ENCODE peak calls at places on chromosomes 1 and 21, in ten cellular contexts. Z is HCT116, W is fibroblast of lung, S is pancreas, A is astrocyte, J is choroid plexus epithelial cell, C is fibroblast of the aortic adventitia, V is transverse colon, M is A549, E is IMR-90. R is an unnamed sample.
A peak's percentile ranks its signal among the peaks of the same experiment; 100 is the strongest.

GRCh38 chr21:45830720-45831366 is 150.7 kb upstream of the COL6A1 start:
- DNase-seq in A (no peak), V (no peak), E (no peak), M (no peak), W (no peak), C (no peak), J (no peak), S (no peak), Z (no peak), R (no peak)

GRCh38 chr21:42324896-42325295 is 9.7 kb upstream of the TFF3 start:
- DNase-seq in W (no peak), A (no peak), J (no peak), E (no peak), V (no peak), S (no peak), M (no peak), C (no peak), Z (no peak), R (no peak)

GRCh38 chr1:36988741-36989193 is 45.5 kb downstream of the GRIK3 start:
- DNase-seq in J (no peak), V (no peak), W (no peak), S (no peak), M (no peak), Z (no peak), E (no peak), A (no peak), C (no peak), R (no peak)

GRCh38 chr1:94660994-94661393 is 119.4 kb upstream of the F3 start:
- DNase-seq in C (no peak), A (peak; percentile 39), E (peak; percentile 43), J (no peak), Z (no peak), V (no peak), M (no peak), S (no peak), W (peak; percentile 59), R (peak; percentile 24)

GRCh38 chr1:37945743-37946702 is 830 bp downstream of the INPP5B start:
- DNase-seq in M (peak; percentile 60), A (peak; percentile 82), E (peak; percentile 95), Z (no peak), V (peak; percentile 47), J (peak; percentile 98), W (peak; percentile 85), C (peak; percentile 97), S (no peak), R (peak; percentile 98)

GRCh38 chr1:99565606-99566289 is 80.2 kb upstream of the PALMD start:
- DNase-seq in Z (no peak), S (no peak), C (no peak), E (peak; percentile 49), V (no peak), W (peak; percentile 28), J (no peak), A (peak; percentile 14), M (no peak), R (no peak)

GRCh38 chr1:11374079-11374747 is 101.2 kb downstream of the UBIAD1 start:
- DNase-seq in A (no peak), W (no peak), M (no peak), E (no peak), V (no peak), C (no peak), J (no peak), S (no peak), Z (no peak), R (no peak)

GRCh38 chr1:98398649-98399048 is 262.9 kb upstream of the SNX7 start:
- DNase-seq in W (peak; percentile 59), M (no peak), V (no peak), J (peak; percentile 66), Z (no peak), E (no peak), A (peak; percentile 48), C (peak; percentile 40), S (no peak), R (peak; percentile 32)

GRCh38 chr21:44738621-44739020 is 27.2 kb upstream of the TSPEAR start:
- DNase-seq in Z (no peak), M (no peak), W (no peak), C (no peak), S (no peak), V (no peak), J (no peak), E (no peak), A (no peak), R (no peak)

GRCh38 chr1:97004743-97005142 is 283.2 kb downstream of the PTBP2 start:
- DNase-seq in J (no peak), A (no peak), W (no peak), M (no peak), Z (no peak), S (no peak), E (no peak), V (no peak), C (no peak), R (no peak)

GRCh38 chr21:24208562-24209260 is 1398.6 kb downstream of the MRPL39 start:
- DNase-seq in M (no peak), A (no peak), C (no peak), W (no peak), V (no peak), E (no peak), Z (no peak), S (peak; percentile 52), J (no peak), R (no peak)

DNA sequence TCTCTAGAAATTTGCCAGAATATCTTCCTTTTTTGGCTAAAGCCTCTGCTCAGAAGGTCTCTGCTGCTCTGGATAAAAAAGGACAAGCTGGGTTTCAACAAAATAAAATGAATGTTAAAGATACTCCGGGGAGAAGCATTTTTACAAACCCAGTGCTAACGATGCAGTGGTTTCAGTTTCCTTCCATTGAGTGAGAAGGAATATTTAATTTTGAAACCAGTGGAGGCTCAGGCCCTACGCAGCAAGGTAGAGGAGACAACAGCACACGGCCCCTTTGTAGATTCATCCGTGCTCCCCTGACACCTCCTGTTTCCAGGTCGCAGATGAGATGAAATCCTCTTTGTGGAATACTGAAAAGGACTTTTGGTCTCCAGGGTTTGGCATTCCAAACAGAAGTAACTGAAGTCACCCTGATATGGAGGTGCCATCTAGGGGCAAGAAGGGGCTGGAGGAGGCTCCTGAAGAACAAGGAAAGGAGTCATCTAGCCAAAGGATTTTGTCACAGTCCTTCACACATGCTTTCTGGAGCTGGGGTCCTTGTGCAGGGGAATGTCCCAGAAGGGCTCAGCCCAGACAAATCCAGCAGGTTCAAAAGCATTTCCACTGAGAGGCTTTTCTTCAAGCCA is 65.7 kb upstream of the SYT6 start:
- DNase-seq in Z (no peak), E (peak; percentile 2), V (no peak), W (no peak), J (peak; percentile 26), S (no peak), C (peak; percentile 35), A (no peak), M (peak; percentile 6), R (peak; percentile 22)
- TF ChIP-seq CTCF in Z (peak; percentile 17), E (no peak), V (no peak), W (peak; percentile 33), J (peak; percentile 37), S (no peak), C (peak; percentile 38), A (no peak), M (no peak), R (peak; percentile 32)

GRCh38 chr1:19450811-19451564 is 34.4 kb downstream of the CAPZB start:
- DNase-seq in M (peak; percentile 74), A (peak; percentile 99), Z (peak; percentile 37), W (peak; percentile 99), V (no peak), J (peak; percentile 95), E (peak; percentile 99), C (peak; percentile 99), S (no peak), R (peak; percentile 93)
- H3K4me3 ChIP-seq in M (peak overlapping the region; percentile 20), A (no peak overlapping the region), Z (no peak overlapping the region), W (no peak overlapping the region), V (no peak overlapping the region), J (no peak overlapping the region), E (no peak overlapping the region), C (peak overlapping the region; percentile 11), S (no peak overlapping the region), R (no peak overlapping the region)

GRCh38 chr1:157234705-157235273 is 96.6 kb upstream of the ETV3 start:
- DNase-seq in V (no peak), A (no peak), E (no peak), J (no peak), W (no peak), C (no peak), Z (no peak), M (no peak), S (no peak), R (no peak)

GRCh38 chr1:157239936-157240335 is 101.7 kb upstream of the ETV3 start:
- DNase-seq in Z (no peak), M (no peak), W (no peak), V (no peak), A (no peak), S (no peak), J (no peak), E (no peak), C (no peak), R (no peak)

GRCh38 chr1:157236072-157236471 is 97.9 kb upstream of the ETV3 start:
- DNase-seq in J (no peak), A (no peak), V (no peak), Z (no peak), E (no peak), W (no peak), M (no peak), S (no peak), C (no peak), R (no peak)

GRCh38 chr1:157235307-157235706 is 97.1 kb upstream of the ETV3 start:
- DNase-seq in V (no peak), A (no peak), J (no peak), E (no peak), C (no peak), Z (no peak), W (no peak), S (no peak), M (no peak), R (no peak)

DNA sequence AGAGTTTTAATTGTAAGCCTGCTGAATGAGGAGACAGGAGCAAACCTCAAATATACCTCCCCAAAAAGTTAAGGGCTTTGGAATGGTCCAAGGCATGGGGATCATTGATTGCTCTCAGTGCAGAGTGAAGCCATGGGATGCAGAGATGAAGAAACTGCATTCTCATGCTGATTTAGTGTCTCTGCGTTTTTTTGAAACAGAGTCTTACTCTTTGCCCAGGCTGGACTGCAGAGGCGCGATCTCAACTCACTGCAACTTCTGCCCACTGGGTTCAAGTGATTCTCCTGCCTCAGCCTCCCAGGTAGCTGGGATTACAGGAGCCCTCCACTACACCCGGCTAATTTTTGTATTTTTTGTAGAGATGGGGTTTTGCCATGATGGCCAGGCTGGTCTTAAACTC is 99.3 kb upstream of the ETV3 start:
- DNase-seq in W (no peak), V (no peak), M (no peak), J (no peak), Z (no peak), S (no peak), A (no peak), E (no peak), C (no peak), R (no peak)
- TF ChIP-seq CTCF in W (no peak), V (no peak), M (no peak), J (no peak), Z (no peak), S (no peak), A (no peak), E (no peak), C (no peak), R (no peak)

DNA sequence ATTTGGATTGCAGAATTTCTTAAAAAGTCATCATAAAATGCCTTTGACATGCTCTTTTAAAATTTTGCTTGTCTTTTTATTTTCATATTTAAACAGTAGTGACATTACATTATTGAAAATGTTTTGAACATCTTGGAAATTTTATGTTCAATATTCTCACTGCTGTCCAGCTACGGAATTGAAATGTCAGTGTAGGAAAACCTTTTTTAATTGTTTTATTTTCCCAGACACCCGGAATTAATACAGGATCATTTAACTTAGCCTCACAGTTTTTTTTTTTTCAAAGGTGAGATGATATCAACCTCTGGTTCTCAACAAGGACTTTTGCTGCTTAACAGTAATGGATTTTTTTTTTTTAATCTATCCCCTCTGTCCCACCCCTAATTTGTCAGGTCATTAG is 4.1 kb downstream of the RBM15 start:
- DNase-seq in Z (no peak), A (no peak), J (no peak), M (no peak), W (no peak), C (no peak), S (no peak), E (no peak), V (no peak), R (no peak)
- H3K4me3 ChIP-seq in Z (no peak overlapping the region), A (no peak overlapping the region), J (no peak overlapping the region), M (no peak overlapping the region), W (peak overlapping the region; percentile 99), C (no peak overlapping the region), S (peak overlapping the region; percentile 15), E (no peak overlapping the region), V (no peak overlapping the region), R (no peak overlapping the region)